ENCODE peak calls at places on chromosomes 11 and 22, in five cellular contexts. One of them, this sample, is unnamed. For H3K27me3, the result is how much of the 10 kb centered on the place peaks cover.

GRCh38 chr11:7637447-7638157 is 35.7 kb downstream of the CYB5R2 start:
- DNase-seq in CD8-positive, alpha-beta memory T cell: no peak
- DNase-seq in H7: no peak
- DNase-seq in neuronal stem cell: no peak
- DNase-seq in breast epithelium: no peak
- DNase-seq in this sample: no peak

GRCh38 chr11:86068138-86068861 is 584 bp downstream of the PICALM start:
- DNase-seq in breast epithelium: peak
- DNase-seq in H7: peak
- DNase-seq in neuronal stem cell: peak
- DNase-seq in CD8-positive, alpha-beta memory T cell: peak
- DNase-seq in this sample: no peak

GRCh38 chr11:118222437-118222836 is 2.4 kb downstream of the JAML start:
- DNase-seq in H7: no peak
- DNase-seq in CD8-positive, alpha-beta memory T cell: no peak
- DNase-seq in neuronal stem cell: no peak
- DNase-seq in breast epithelium: no peak
- DNase-seq in this sample: no peak

GRCh38 chr22:50696251-50696798 is 23.7 kb downstream of the SHANK3 start:
- DNase-seq in H7: no peak
- DNase-seq in breast epithelium: no peak
- DNase-seq in CD8-positive, alpha-beta memory T cell: peak
- DNase-seq in neuronal stem cell: no peak
- DNase-seq in this sample: no peak

GRCh38 chr22:36660510-36660840 is 43.1 kb downstream of the CACNG2 start:
- DNase-seq in H7: no peak
- DNase-seq in CD8-positive, alpha-beta memory T cell: no peak
- DNase-seq in neuronal stem cell: no peak
- DNase-seq in breast epithelium: no peak
- DNase-seq in this sample: no peak

GRCh38 chr11:1225386-1226225 is 2.7 kb downstream of the MUC5B start:
- DNase-seq in neuronal stem cell: no peak
- DNase-seq in CD8-positive, alpha-beta memory T cell: peak
- DNase-seq in breast epithelium: no peak
- DNase-seq in H7: peak
- DNase-seq in this sample: no peak

GRCh38 chr22:29031236-29031982 is 30.2 kb downstream of the C22orf31 start:
- DNase-seq in H7: peak
- DNase-seq in CD8-positive, alpha-beta memory T cell: no peak
- DNase-seq in breast epithelium: no peak
- DNase-seq in neuronal stem cell: peak
- DNase-seq in this sample: no peak

GRCh38 chr11:23404225-23405160 is 544.2 kb upstream of the CCDC179 start:
- DNase-seq in H7: no peak
- DNase-seq in breast epithelium: no peak
- DNase-seq in CD8-positive, alpha-beta memory T cell: peak
- DNase-seq in neuronal stem cell: no peak
- DNase-seq in this sample: no peak

GRCh38 chr11:8309862-8310261 is 46.2 kb upstream of the LMO1 start:
- DNase-seq in H7: no peak
- DNase-seq in neuronal stem cell: no peak
- DNase-seq in CD8-positive, alpha-beta memory T cell: no peak
- DNase-seq in breast epithelium: peak
- DNase-seq in this sample: no peak

GRCh38 chr22:25167834-25168601 is 31.6 kb upstream of the CRYBB3 start:
- DNase-seq in neuronal stem cell: no peak
- DNase-seq in H7: no peak
- DNase-seq in CD8-positive, alpha-beta memory T cell: no peak
- DNase-seq in breast epithelium: no peak
- DNase-seq in this sample: no peak

GRCh38 chr11:128467610-128468041 is 119.7 kb downstream of the ETS1 start:
- DNase-seq in neuronal stem cell: no peak
- DNase-seq in H7: no peak
- DNase-seq in breast epithelium: no peak
- DNase-seq in CD8-positive, alpha-beta memory T cell: no peak
- DNase-seq in this sample: peak

GRCh38 chr22:20810645-20811044 is 36.7 kb downstream of the SERPIND1 start:
- DNase-seq in neuronal stem cell: no peak
- DNase-seq in H7: no peak
- DNase-seq in CD8-positive, alpha-beta memory T cell: no peak
- DNase-seq in breast epithelium: no peak
- DNase-seq in this sample: no peak

GRCh38 chr22:46040471-46041465 is 63.8 kb upstream of the WNT7B start:
- DNase-seq in H7: peak
- DNase-seq in breast epithelium: peak
- DNase-seq in neuronal stem cell: no peak
- DNase-seq in CD8-positive, alpha-beta memory T cell: peak
- DNase-seq in this sample: no peak

GRCh38 chr11:8373519-8374432 is 110.1 kb upstream of the LMO1 start:
- DNase-seq in breast epithelium: peak
- DNase-seq in CD8-positive, alpha-beta memory T cell: no peak
- DNase-seq in neuronal stem cell: no peak
- DNase-seq in H7: no peak
- DNase-seq in this sample: no peak

GRCh38 chr22:49788492-49788891 is 39.2 kb downstream of the BRD1 start:
- DNase-seq in CD8-positive, alpha-beta memory T cell: no peak
- DNase-seq in H7: peak
- DNase-seq in breast epithelium: no peak
- DNase-seq in neuronal stem cell: no peak
- DNase-seq in this sample: no peak

GRCh38 chr11:57461841-57462489 is 1.6 kb downstream of the RTN4RL2 start:
- DNase-seq in neuronal stem cell: no peak
- DNase-seq in CD8-positive, alpha-beta memory T cell: peak
- DNase-seq in breast epithelium: no peak
- DNase-seq in H7: peak
- DNase-seq in this sample: no peak

GRCh38 chr11:2396471-2396870 is 4.1 kb upstream of the TSSC4 start:
- DNase-seq in CD8-positive, alpha-beta memory T cell: no peak
- DNase-seq in breast epithelium: no peak
- DNase-seq in H7: no peak
- DNase-seq in neuronal stem cell: no peak
- DNase-seq in this sample: no peak

GRCh38 chr11:48049036-48049435 is 68.7 kb downstream of the PTPRJ start:
- DNase-seq in CD8-positive, alpha-beta memory T cell: no peak
- DNase-seq in H7: no peak
- DNase-seq in breast epithelium: no peak
- DNase-seq in neuronal stem cell: no peak
- DNase-seq in this sample: no peak

GRCh38 chr11:70270877-70271634 is 566 bp downstream of the PPFIA1 start:
- DNase-seq in breast epithelium: no peak
- DNase-seq in CD8-positive, alpha-beta memory T cell: peak
- DNase-seq in H7: peak
- DNase-seq in neuronal stem cell: peak
- DNase-seq in this sample: peak

GRCh38 chr11:44788536-44789227 is 61.9 kb downstream of the TSPAN18 start:
- DNase-seq in neuronal stem cell: no peak
- DNase-seq in H7: no peak
- DNase-seq in breast epithelium: no peak
- DNase-seq in CD8-positive, alpha-beta memory T cell: no peak
- DNase-seq in this sample: no peak

GRCh38 chr11:7904910-7905309 is 26.2 kb downstream of the OR10A6 start:
- DNase-seq in CD8-positive, alpha-beta memory T cell: no peak
- DNase-seq in neuronal stem cell: no peak
- DNase-seq in breast epithelium: no peak
- DNase-seq in H7: no peak
- DNase-seq in this sample: no peak

GRCh38 chr11:46710821-46711269 is 8.2 kb upstream of the F2 start:
- DNase-seq in CD8-positive, alpha-beta memory T cell: no peak
- DNase-seq in breast epithelium: no peak
- DNase-seq in H7: no peak
- DNase-seq in neuronal stem cell: no peak
- DNase-seq in this sample: no peak

GRCh38 chr11:130512662-130513061 is 64.2 kb downstream of the ADAMTS15 start:
- DNase-seq in H7: no peak
- DNase-seq in neuronal stem cell: no peak
- DNase-seq in CD8-positive, alpha-beta memory T cell: no peak
- DNase-seq in breast epithelium: no peak
- DNase-seq in this sample: no peak

GRCh38 chr11:131064373-131064991 is 148.2 kb upstream of the SNX19 start:
- DNase-seq in neuronal stem cell: peak
- DNase-seq in CD8-positive, alpha-beta memory T cell: no peak
- DNase-seq in breast epithelium: no peak
- DNase-seq in H7: peak
- DNase-seq in this sample: no peak

GRCh38 chr11:43574949-43575915 is 105.3 kb upstream of the HSD17B12 start:
- DNase-seq in H7: peak
- DNase-seq in breast epithelium: no peak
- DNase-seq in neuronal stem cell: no peak
- DNase-seq in CD8-positive, alpha-beta memory T cell: no peak
- DNase-seq in this sample: no peak

GRCh38 chr11:64222651-64223000 is 3.4 kb downstream of the TRPT1 start:
- DNase-seq in breast epithelium: no peak
- DNase-seq in neuronal stem cell: no peak
- DNase-seq in CD8-positive, alpha-beta memory T cell: no peak
- DNase-seq in H7: no peak
- DNase-seq in this sample: no peak

GRCh38 chr11:58562375-58562800 is 13.3 kb downstream of the LPXN start:
- DNase-seq in CD8-positive, alpha-beta memory T cell: no peak
- DNase-seq in breast epithelium: no peak
- DNase-seq in H7: no peak
- DNase-seq in neuronal stem cell: no peak
- DNase-seq in this sample: peak

GRCh38 chr11:3121416-3121815 is 43.7 kb downstream of the OSBPL5 start:
- DNase-seq in neuronal stem cell: no peak
- DNase-seq in breast epithelium: peak
- DNase-seq in H7: peak
- DNase-seq in CD8-positive, alpha-beta memory T cell: no peak
- DNase-seq in this sample: no peak

GRCh38 chr11:100739636-100740035 is 52.5 kb downstream of the ARHGAP42 start:
- DNase-seq in H7: no peak
- DNase-seq in neuronal stem cell: no peak
- DNase-seq in CD8-positive, alpha-beta memory T cell: no peak
- DNase-seq in breast epithelium: no peak
- DNase-seq in this sample: no peak

GRCh38 chr22:29719894-29720645 is at the start of gene CABP7:
- DNase-seq in H7: peak
- DNase-seq in breast epithelium: no peak
- DNase-seq in neuronal stem cell: no peak
- DNase-seq in CD8-positive, alpha-beta memory T cell: no peak
- DNase-seq in this sample: no peak

GRCh38 chr11:26947904-26948639 is 45.8 kb upstream of the FIBIN start:
- DNase-seq in CD8-positive, alpha-beta memory T cell: no peak
- DNase-seq in neuronal stem cell: no peak
- DNase-seq in H7: no peak
- DNase-seq in breast epithelium: no peak
- DNase-seq in this sample: no peak

DNA sequence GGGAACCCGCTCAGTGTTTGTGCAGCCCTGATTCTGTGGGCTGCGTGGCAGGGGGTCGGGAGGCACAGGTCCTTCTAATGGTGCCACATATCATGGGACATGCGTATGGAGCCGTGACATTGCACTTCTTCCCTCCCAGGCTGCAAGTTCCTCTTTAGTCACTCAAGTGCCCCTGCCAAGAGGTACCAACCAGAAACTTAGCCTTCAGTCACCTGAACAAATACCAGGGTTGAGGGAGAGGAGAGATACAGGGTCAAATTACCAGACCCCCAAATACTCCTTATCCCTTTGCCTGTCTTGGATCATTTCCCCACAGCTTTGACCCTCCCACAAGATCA is 209.1 kb downstream of the BUD13 start:
- DNase-seq in CD8-positive, alpha-beta memory T cell: no peak
- DNase-seq in breast epithelium: no peak
- DNase-seq in neuronal stem cell: no peak
- DNase-seq in H7: no peak
- DNase-seq in this sample: no peak
- H3K27me3 ChIP-seq in CD8-positive, alpha-beta memory T cell: under half
- H3K27me3 ChIP-seq in breast epithelium: under half
- H3K27me3 ChIP-seq in neuronal stem cell: under half
- H3K27me3 ChIP-seq in H7: under half
- H3K27me3 ChIP-seq in this sample: under half

GRCh38 chr11:74647404-74647803 is 55.0 kb downstream of the POLD3 start:
- DNase-seq in CD8-positive, alpha-beta memory T cell: no peak
- DNase-seq in breast epithelium: no peak
- DNase-seq in neuronal stem cell: no peak
- DNase-seq in H7: no peak
- DNase-seq in this sample: no peak
- H3K27me3 ChIP-seq in CD8-positive, alpha-beta memory T cell: under half
- H3K27me3 ChIP-seq in breast epithelium: under half
- H3K27me3 ChIP-seq in neuronal stem cell: under half
- H3K27me3 ChIP-seq in H7: under half
- H3K27me3 ChIP-seq in this sample: under half

GRCh38 chr11:96105197-96105895 is 181.4 kb upstream of the MTMR2 start:
- DNase-seq in breast epithelium: no peak
- DNase-seq in neuronal stem cell: no peak
- DNase-seq in H7: no peak
- DNase-seq in CD8-positive, alpha-beta memory T cell: no peak
- DNase-seq in this sample: peak

GRCh38 chr11:96101146-96101545 is 177.2 kb upstream of the MTMR2 start:
- DNase-seq in H7: no peak
- DNase-seq in neuronal stem cell: no peak
- DNase-seq in breast epithelium: no peak
- DNase-seq in CD8-positive, alpha-beta memory T cell: no peak
- DNase-seq in this sample: no peak

GRCh38 chr11:96103102-96103501 is 179.2 kb upstream of the MTMR2 start:
- DNase-seq in H7: no peak
- DNase-seq in CD8-positive, alpha-beta memory T cell: no peak
- DNase-seq in breast epithelium: no peak
- DNase-seq in neuronal stem cell: no peak
- DNase-seq in this sample: no peak

GRCh38 chr11:96103721-96104120 is 179.8 kb upstream of the MTMR2 start:
- DNase-seq in CD8-positive, alpha-beta memory T cell: no peak
- DNase-seq in breast epithelium: no peak
- DNase-seq in H7: no peak
- DNase-seq in neuronal stem cell: no peak
- DNase-seq in this sample: no peak

DNA sequence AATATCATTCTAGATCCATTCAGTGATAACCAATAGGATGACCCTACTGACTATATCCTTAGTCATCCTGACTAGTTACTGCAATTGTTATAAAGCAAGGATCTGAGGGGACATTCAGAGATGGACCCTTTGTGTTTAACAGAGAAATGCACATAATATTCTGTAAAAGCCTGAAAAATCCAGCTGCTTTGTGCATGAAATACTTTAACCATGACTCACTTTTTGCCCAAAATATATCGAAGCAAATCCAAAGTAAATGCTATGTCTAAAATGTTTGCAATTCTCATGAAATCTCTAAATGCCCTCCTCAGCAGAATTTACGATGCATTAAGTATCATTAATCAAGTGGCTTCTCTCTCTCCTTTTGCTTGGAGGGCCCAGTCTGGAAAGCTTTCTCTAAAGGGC is 178.8 kb upstream of the MTMR2 start:
- DNase-seq in breast epithelium: no peak
- DNase-seq in CD8-positive, alpha-beta memory T cell: no peak
- DNase-seq in neuronal stem cell: no peak
- DNase-seq in H7: no peak
- DNase-seq in this sample: no peak
- H3K27me3 ChIP-seq in breast epithelium: under half
- H3K27me3 ChIP-seq in CD8-positive, alpha-beta memory T cell: under half
- H3K27me3 ChIP-seq in neuronal stem cell: under half
- H3K27me3 ChIP-seq in H7: under half
- H3K27me3 ChIP-seq in this sample: under half

DNA sequence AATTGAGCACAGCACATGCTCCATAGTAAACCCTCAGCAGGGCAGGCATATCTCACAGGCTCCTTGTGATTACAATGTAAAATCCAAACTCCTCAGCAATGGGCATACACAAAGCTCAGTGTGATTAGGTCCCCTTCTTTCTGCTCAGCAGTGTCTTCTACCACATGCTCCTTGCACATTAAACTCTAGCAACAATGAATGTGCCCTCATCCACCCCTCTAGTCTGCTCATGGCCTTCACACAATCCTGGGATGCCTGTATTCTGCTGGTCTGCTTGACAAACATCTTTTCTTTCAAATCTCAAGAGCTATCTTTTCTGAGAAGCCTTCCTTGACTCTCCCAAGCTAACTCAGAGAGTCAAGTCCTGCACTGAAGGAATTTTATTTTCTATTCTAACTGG is 32.4 kb upstream of the DBX1 start:
- DNase-seq in CD8-positive, alpha-beta memory T cell: no peak
- DNase-seq in neuronal stem cell: no peak
- DNase-seq in H7: no peak
- DNase-seq in breast epithelium: no peak
- DNase-seq in this sample: no peak
- H3K27me3 ChIP-seq in CD8-positive, alpha-beta memory T cell: under half
- H3K27me3 ChIP-seq in neuronal stem cell: under half
- H3K27me3 ChIP-seq in H7: under half
- H3K27me3 ChIP-seq in breast epithelium: under half
- H3K27me3 ChIP-seq in this sample: under half